ENCODE peak calls at places on chromosomes 13 and 19, in six cellular contexts. C, O, W, E, I and M are unnamed samples.

GRCh38 chr13:101398191-101398590 is 18.1 kb downstream of the NALCN start:
- DNase-seq in I (no peak), C (no peak), E (peak), O (no peak), W (no peak), M (no peak)

GRCh38 chr19:15463865-15464371 is 426 bp downstream of the RASAL3 start:
- DNase-seq in O (peak), C (peak), I (no peak), E (no peak), W (peak), M (no peak)

GRCh38 chr19:43318796-43319314 is 34.6 kb upstream of the CD177 start:
- DNase-seq in C (no peak), I (no peak), O (no peak), W (no peak), E (no peak), M (no peak)

GRCh38 chr13:28355822-28356371 is 139.0 kb downstream of the FLT1 start:
- DNase-seq in I (peak), E (peak), O (no peak), W (no peak), C (no peak), M (no peak)

GRCh38 chr13:41546372-41547252 is 89.3 kb downstream of the RGCC start:
- DNase-seq in O (peak), I (no peak), W (no peak), E (peak), C (no peak), M (no peak)

GRCh38 chr13:25001807-25002206 is 94.1 kb upstream of the PABPC3 start:
- DNase-seq in W (no peak), C (no peak), E (no peak), I (no peak), O (no peak), M (no peak)

GRCh38 chr19:39212377-39212742 is 8.3 kb upstream of the SYCN start:
- DNase-seq in E (no peak), W (peak), I (peak), C (peak), O (peak), M (no peak)

GRCh38 chr19:6101991-6102390 is 8.3 kb downstream of the RFX2 start:
- DNase-seq in I (no peak), C (no peak), E (no peak), O (no peak), W (no peak), M (no peak)

GRCh38 chr13:109610517-109610916 is 175.9 kb downstream of the IRS2 start:
- DNase-seq in C (peak), O (peak), W (peak), E (no peak), I (peak), M (no peak)
- TF ChIP-seq CTCF in C (peak), O (peak), W (peak), E (peak), I (peak), M (peak)

GRCh38 chr13:67549331-67549730 is 319.2 kb upstream of the PCDH9 start:
- DNase-seq in O (no peak), E (peak), W (no peak), I (no peak), C (no peak), M (no peak)
- TF ChIP-seq CTCF in O (no peak), E (no peak), W (no peak), I (no peak), C (no peak), M (no peak)

GRCh38 chr13:53781941-53782340 is 753.3 kb downstream of the OLFM4 start:
- DNase-seq in W (peak), E (no peak), I (no peak), O (no peak), C (no peak), M (no peak)
- TF ChIP-seq CTCF in W (no peak), E (no peak), I (no peak), O (no peak), C (no peak), M (no peak)

DNA sequence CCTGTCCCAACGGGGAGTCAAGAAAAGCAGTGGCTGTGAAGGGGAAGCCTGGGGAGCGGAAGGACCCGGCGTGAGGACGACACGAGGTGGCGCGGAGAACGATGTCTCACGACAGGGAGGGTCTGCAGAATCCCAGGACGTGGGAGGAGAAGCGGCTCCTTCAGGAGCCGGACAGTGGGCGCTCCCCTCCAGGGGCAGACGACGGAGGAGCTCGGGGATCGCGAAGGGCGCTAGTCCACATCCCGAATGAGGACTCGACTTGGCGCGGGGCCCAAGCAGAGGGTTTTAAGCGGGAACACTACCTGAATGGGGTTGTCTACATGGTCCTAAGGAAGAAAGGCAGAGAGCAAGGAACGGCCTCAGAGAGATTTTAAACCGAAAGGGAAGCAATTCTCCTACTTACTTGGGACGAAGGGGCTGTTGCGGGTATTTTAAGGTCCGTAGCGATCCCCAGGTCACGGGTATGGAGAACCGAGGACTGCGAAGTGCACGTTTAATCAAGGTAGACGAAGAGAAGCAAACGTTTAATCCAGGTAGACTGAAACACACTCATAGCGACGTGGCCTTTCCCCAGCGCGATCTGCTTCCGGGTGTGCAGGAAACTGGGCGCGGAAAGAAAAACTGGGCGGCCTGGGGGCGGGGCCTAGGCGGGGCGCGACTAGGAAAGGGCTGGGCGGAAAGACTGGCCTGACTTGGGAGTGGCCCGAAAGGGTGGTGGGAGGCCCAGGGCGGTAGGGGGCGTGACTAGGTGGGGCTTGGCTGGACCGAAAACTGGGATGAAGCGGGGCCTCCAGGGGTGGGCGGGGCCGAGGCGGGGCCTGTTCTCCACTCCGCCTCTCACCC is at the start of gene ZNF841:
- DNase-seq in I (peak), W (peak), C (peak), O (peak), E (peak), M (peak)
- TF ChIP-seq CTCF in I (no peak), W (no peak), C (no peak), O (no peak), E (peak), M (no peak)

GRCh38 chr19:572140-572890 is at the start of gene BSG:
- DNase-seq in C (peak), O (peak), E (peak), I (peak), W (peak), M (peak)
- TF ChIP-seq CTCF in C (no peak), O (no peak), E (no peak), I (no peak), W (no peak), M (no peak)

DNA sequence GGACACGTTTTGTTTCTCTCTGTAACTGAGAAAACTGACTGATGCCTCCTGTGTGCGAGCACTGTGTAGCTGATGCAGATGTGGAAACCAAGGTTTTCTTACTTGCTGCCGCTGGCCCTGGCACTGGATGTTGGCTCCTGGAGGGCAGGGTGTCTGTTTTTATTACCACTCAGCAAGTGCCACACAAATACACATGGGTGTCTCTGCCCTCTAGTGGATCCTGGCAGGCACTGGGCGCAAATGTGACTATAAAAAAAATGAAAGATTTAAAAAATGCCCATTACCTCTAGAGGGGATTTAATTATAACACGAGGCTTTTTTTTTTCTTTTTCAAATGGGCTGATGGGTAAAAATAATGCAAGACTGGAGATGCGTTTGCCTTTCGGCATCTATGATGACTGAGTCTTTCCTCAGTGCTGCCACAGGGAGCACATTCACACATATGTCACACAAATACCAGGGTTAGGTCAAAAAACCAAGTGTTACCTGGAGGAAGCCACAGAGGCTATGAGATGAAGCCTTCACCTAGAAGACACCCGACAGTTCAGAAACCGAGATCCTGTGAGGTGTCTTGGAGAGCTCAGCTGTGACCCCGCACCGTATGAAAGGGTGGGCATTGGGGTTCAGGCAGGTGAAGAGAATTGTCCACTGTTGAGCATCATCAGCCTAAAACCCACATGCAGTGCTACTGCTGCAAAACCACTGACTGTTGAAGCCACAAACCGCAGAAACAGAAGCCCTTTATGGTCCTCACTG is 25.7 kb downstream of the CHAMP1 start:
- DNase-seq in C (peak), E (peak), W (no peak), I (no peak), O (peak), M (peak)
- TF ChIP-seq CTCF in C (peak), E (peak), W (peak), I (peak), O (peak), M (peak)

GRCh38 chr13:20489185-20489820 is 36.4 kb downstream of the CRYL1 start:
- DNase-seq in O (no peak), I (no peak), C (no peak), E (no peak), W (no peak), M (no peak)
- TF ChIP-seq CTCF in O (no peak), I (no peak), C (peak), E (no peak), W (no peak), M (no peak)

DNA sequence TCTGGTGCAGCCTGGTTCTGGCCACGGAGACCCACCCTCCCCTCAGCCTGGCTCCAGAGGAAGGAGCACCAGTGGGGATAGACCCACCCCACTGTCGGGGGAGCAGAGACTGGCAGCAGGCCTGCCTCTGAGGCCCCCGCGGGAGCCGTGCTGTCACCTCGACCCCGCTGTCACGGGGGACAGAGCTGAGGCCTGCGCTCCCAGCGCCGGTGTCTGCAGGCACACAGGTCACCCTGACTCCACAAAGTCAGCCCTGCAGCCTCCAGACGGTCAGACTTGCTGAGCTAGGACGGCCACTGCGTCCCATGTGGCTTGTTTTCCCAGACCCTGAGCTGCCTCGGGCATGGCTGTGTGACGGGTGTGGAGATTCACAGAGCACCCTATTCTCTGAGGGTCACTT is 32.3 kb downstream of the GNG7 start:
- DNase-seq in W (no peak), O (no peak), C (no peak), I (no peak), E (no peak), M (no peak)
- TF ChIP-seq CTCF in W (no peak), O (no peak), C (no peak), I (no peak), E (no peak), M (no peak)

GRCh38 chr13:103275708-103276107 is 209.5 kb upstream of the SLC10A2 start:
- DNase-seq in I (no peak), W (no peak), O (no peak), C (no peak), E (no peak), M (no peak)

GRCh38 chr13:103273825-103274224 is 207.6 kb upstream of the SLC10A2 start:
- DNase-seq in I (no peak), W (no peak), E (no peak), O (no peak), C (no peak), M (no peak)

GRCh38 chr13:103275079-103275478 is 208.9 kb upstream of the SLC10A2 start:
- DNase-seq in O (no peak), I (no peak), C (no peak), W (no peak), E (no peak), M (no peak)

GRCh38 chr13:103277099-103277498 is 210.9 kb upstream of the SLC10A2 start:
- DNase-seq in W (no peak), E (no peak), C (no peak), O (no peak), I (no peak), M (no peak)

DNA sequence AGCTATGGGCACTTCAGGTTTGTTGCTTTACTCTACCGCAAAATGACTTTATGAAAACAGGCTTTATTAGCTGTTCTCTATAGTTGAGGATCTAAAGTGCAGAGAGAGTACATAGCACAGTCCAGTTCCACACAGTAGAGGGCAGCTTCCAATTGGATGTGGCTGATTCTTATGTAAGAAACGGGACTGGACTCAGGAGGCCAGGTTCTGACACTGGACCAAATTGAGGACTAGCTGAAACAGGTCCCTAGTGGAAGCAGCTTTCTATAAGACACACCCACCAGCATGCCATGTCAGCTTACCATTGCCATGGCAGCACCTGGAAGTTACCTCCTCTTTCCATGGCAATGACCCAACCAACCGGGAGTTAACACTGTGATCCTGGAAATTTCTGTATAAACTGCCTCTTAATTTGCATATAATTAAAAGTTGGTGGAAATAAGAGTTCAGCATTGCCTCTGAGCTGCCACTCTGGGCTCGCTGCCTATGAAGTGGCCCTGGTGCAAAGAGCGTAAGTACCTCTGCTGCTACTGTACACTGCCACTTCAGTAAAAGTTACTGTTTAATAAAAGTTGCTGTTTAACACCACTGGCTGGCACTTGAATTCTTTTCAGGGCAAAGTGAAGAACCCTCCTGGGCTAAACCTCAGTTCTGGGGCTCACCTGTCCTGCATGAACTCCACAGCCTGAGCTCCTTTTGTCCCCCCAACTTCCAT is 211.9 kb upstream of the SLC10A2 start:
- DNase-seq in E (no peak), O (no peak), W (no peak), I (no peak), C (no peak), M (no peak)
- TF ChIP-seq CTCF in E (no peak), O (no peak), W (no peak), I (no peak), C (no peak), M (no peak)

GRCh38 chr19:49912965-49913685 is 15.9 kb upstream of the ATF5 start:
- DNase-seq in E (no peak), I (peak), W (peak), O (no peak), C (no peak), M (no peak)
- TF ChIP-seq CTCF in E (no peak), I (peak), W (peak), O (no peak), C (no peak), M (no peak)